ENCODE peak calls at places on chromosome 7, in eight cellular contexts. One of them, this sample, is unnamed.

GRCh38 chr7:155951554-155952158 is 139.4 kb upstream of the SHH start:
- DNase-seq in IMR-90: peak
- DNase-seq in dorsolateral prefrontal cortex: no peak
- DNase-seq in astrocyte: peak
- DNase-seq in left ventricle myocardium inferior: no peak
- DNase-seq in hepatocyte: peak
- DNase-seq in psoas muscle: peak
- DNase-seq in SK-N-SH: no peak
- DNase-seq in this sample: peak

GRCh38 chr7:119167431-119167830 is 942.9 kb downstream of the ANKRD7 start:
- DNase-seq in left ventricle myocardium inferior: no peak
- DNase-seq in IMR-90: no peak
- DNase-seq in astrocyte: no peak
- DNase-seq in hepatocyte: no peak
- DNase-seq in dorsolateral prefrontal cortex: no peak
- DNase-seq in SK-N-SH: no peak
- DNase-seq in psoas muscle: no peak
- DNase-seq in this sample: no peak

GRCh38 chr7:40551685-40552576 is 417.1 kb downstream of the SUGCT start:
- DNase-seq in left ventricle myocardium inferior: no peak
- DNase-seq in IMR-90: peak
- DNase-seq in astrocyte: peak
- DNase-seq in SK-N-SH: peak
- DNase-seq in psoas muscle: no peak
- DNase-seq in dorsolateral prefrontal cortex: no peak
- DNase-seq in hepatocyte: peak
- DNase-seq in this sample: no peak

GRCh38 chr7:130266961-130267321 is 278 bp downstream of the CPA2 start:
- DNase-seq in left ventricle myocardium inferior: no peak
- DNase-seq in IMR-90: no peak
- DNase-seq in psoas muscle: no peak
- DNase-seq in dorsolateral prefrontal cortex: no peak
- DNase-seq in SK-N-SH: no peak
- DNase-seq in astrocyte: no peak
- DNase-seq in hepatocyte: no peak
- DNase-seq in this sample: no peak

GRCh38 chr7:69849268-69849667 is 251.0 kb downstream of the AUTS2 start:
- DNase-seq in SK-N-SH: no peak
- DNase-seq in left ventricle myocardium inferior: no peak
- DNase-seq in astrocyte: no peak
- DNase-seq in IMR-90: no peak
- DNase-seq in hepatocyte: no peak
- DNase-seq in dorsolateral prefrontal cortex: no peak
- DNase-seq in psoas muscle: no peak
- DNase-seq in this sample: no peak

GRCh38 chr7:139730746-139731612 is 46.8 kb downstream of the HIPK2 start:
- DNase-seq in astrocyte: peak
- DNase-seq in SK-N-SH: no peak
- DNase-seq in dorsolateral prefrontal cortex: peak
- DNase-seq in IMR-90: peak
- DNase-seq in left ventricle myocardium inferior: peak
- DNase-seq in hepatocyte: no peak
- DNase-seq in psoas muscle: no peak
- DNase-seq in this sample: peak

GRCh38 chr7:23893942-23894890 is 184.2 kb downstream of the STK31 start:
- DNase-seq in astrocyte: peak
- DNase-seq in left ventricle myocardium inferior: no peak
- DNase-seq in dorsolateral prefrontal cortex: no peak
- DNase-seq in IMR-90: no peak
- DNase-seq in SK-N-SH: peak
- DNase-seq in psoas muscle: no peak
- DNase-seq in hepatocyte: no peak
- DNase-seq in this sample: no peak

GRCh38 chr7:95693551-95694333 is 78.6 kb upstream of the DYNC1I1 start:
- DNase-seq in left ventricle myocardium inferior: no peak
- DNase-seq in hepatocyte: no peak
- DNase-seq in psoas muscle: no peak
- DNase-seq in SK-N-SH: no peak
- DNase-seq in dorsolateral prefrontal cortex: no peak
- DNase-seq in IMR-90: peak
- DNase-seq in astrocyte: no peak
- DNase-seq in this sample: no peak

GRCh38 chr7:91916068-91916440 is 24.6 kb upstream of the AKAP9 start:
- DNase-seq in left ventricle myocardium inferior: no peak
- DNase-seq in astrocyte: peak
- DNase-seq in dorsolateral prefrontal cortex: no peak
- DNase-seq in psoas muscle: no peak
- DNase-seq in SK-N-SH: no peak
- DNase-seq in IMR-90: no peak
- DNase-seq in hepatocyte: no peak
- DNase-seq in this sample: no peak

GRCh38 chr7:87413951-87414381 is 61.5 kb downstream of the ABCB4 start:
- DNase-seq in astrocyte: peak
- DNase-seq in hepatocyte: peak
- DNase-seq in dorsolateral prefrontal cortex: no peak
- DNase-seq in SK-N-SH: peak
- DNase-seq in left ventricle myocardium inferior: no peak
- DNase-seq in psoas muscle: peak
- DNase-seq in IMR-90: peak
- DNase-seq in this sample: peak

GRCh38 chr7:21967500-21968099 is 21.9 kb upstream of the CDCA7L start:
- DNase-seq in psoas muscle: no peak
- DNase-seq in SK-N-SH: no peak
- DNase-seq in dorsolateral prefrontal cortex: no peak
- DNase-seq in astrocyte: no peak
- DNase-seq in IMR-90: no peak
- DNase-seq in hepatocyte: no peak
- DNase-seq in left ventricle myocardium inferior: no peak
- DNase-seq in this sample: no peak

GRCh38 chr7:38977658-38978057 is at the start of gene POU6F2:
- DNase-seq in SK-N-SH: no peak
- DNase-seq in dorsolateral prefrontal cortex: no peak
- DNase-seq in psoas muscle: no peak
- DNase-seq in hepatocyte: no peak
- DNase-seq in left ventricle myocardium inferior: no peak
- DNase-seq in IMR-90: no peak
- DNase-seq in astrocyte: no peak
- DNase-seq in this sample: no peak

GRCh38 chr7:7292608-7293007 is 110.3 kb downstream of the C1GALT1 start:
- DNase-seq in astrocyte: no peak
- DNase-seq in hepatocyte: no peak
- DNase-seq in dorsolateral prefrontal cortex: no peak
- DNase-seq in psoas muscle: no peak
- DNase-seq in SK-N-SH: no peak
- DNase-seq in left ventricle myocardium inferior: no peak
- DNase-seq in IMR-90: no peak
- DNase-seq in this sample: no peak

GRCh38 chr7:119175916-119176627 is 951.6 kb downstream of the ANKRD7 start:
- DNase-seq in dorsolateral prefrontal cortex: peak
- DNase-seq in hepatocyte: peak
- DNase-seq in SK-N-SH: peak
- DNase-seq in astrocyte: peak
- DNase-seq in left ventricle myocardium inferior: no peak
- DNase-seq in psoas muscle: no peak
- DNase-seq in IMR-90: peak
- DNase-seq in this sample: peak

GRCh38 chr7:151135866-151136514 is 31.5 kb downstream of the GBX1 start:
- DNase-seq in hepatocyte: no peak
- DNase-seq in SK-N-SH: no peak
- DNase-seq in IMR-90: no peak
- DNase-seq in psoas muscle: no peak
- DNase-seq in left ventricle myocardium inferior: peak
- DNase-seq in dorsolateral prefrontal cortex: no peak
- DNase-seq in astrocyte: no peak
- DNase-seq in this sample: no peak

GRCh38 chr7:32062150-32062549 is 8.1 kb downstream of the PDE1C start:
- DNase-seq in SK-N-SH: peak
- DNase-seq in dorsolateral prefrontal cortex: peak
- DNase-seq in astrocyte: no peak
- DNase-seq in left ventricle myocardium inferior: no peak
- DNase-seq in hepatocyte: peak
- DNase-seq in IMR-90: peak
- DNase-seq in psoas muscle: peak
- DNase-seq in this sample: peak

GRCh38 chr7:142010952-142011548 is 15.4 kb downstream of the MGAM start:
- DNase-seq in psoas muscle: no peak
- DNase-seq in left ventricle myocardium inferior: no peak
- DNase-seq in IMR-90: no peak
- DNase-seq in SK-N-SH: no peak
- DNase-seq in astrocyte: no peak
- DNase-seq in dorsolateral prefrontal cortex: no peak
- DNase-seq in hepatocyte: no peak
- DNase-seq in this sample: no peak

GRCh38 chr7:50307368-50308012 is 3.0 kb downstream of the IKZF1 start:
- DNase-seq in astrocyte: no peak
- DNase-seq in SK-N-SH: no peak
- DNase-seq in psoas muscle: no peak
- DNase-seq in dorsolateral prefrontal cortex: no peak
- DNase-seq in left ventricle myocardium inferior: no peak
- DNase-seq in IMR-90: no peak
- DNase-seq in hepatocyte: no peak
- DNase-seq in this sample: no peak

GRCh38 chr7:142790565-142790964 is 19.8 kb downstream of the PRSS2 start:
- DNase-seq in left ventricle myocardium inferior: no peak
- DNase-seq in SK-N-SH: no peak
- DNase-seq in psoas muscle: no peak
- DNase-seq in IMR-90: no peak
- DNase-seq in astrocyte: no peak
- DNase-seq in dorsolateral prefrontal cortex: no peak
- DNase-seq in hepatocyte: no peak
- DNase-seq in this sample: no peak

GRCh38 chr7:82428186-82428961 is 15.2 kb downstream of the CACNA2D1 start:
- DNase-seq in astrocyte: peak
- DNase-seq in hepatocyte: no peak
- DNase-seq in SK-N-SH: no peak
- DNase-seq in left ventricle myocardium inferior: no peak
- DNase-seq in psoas muscle: no peak
- DNase-seq in dorsolateral prefrontal cortex: no peak
- DNase-seq in IMR-90: peak
- DNase-seq in this sample: no peak

GRCh38 chr7:146961617-146962016 is 845.0 kb downstream of the CNTNAP2 start:
- DNase-seq in psoas muscle: no peak
- DNase-seq in dorsolateral prefrontal cortex: no peak
- DNase-seq in astrocyte: peak
- DNase-seq in left ventricle myocardium inferior: no peak
- DNase-seq in hepatocyte: peak
- DNase-seq in IMR-90: no peak
- DNase-seq in SK-N-SH: no peak
- DNase-seq in this sample: peak

GRCh38 chr7:116339564-116339963 is 129.2 kb downstream of the TES start:
- DNase-seq in left ventricle myocardium inferior: no peak
- DNase-seq in psoas muscle: no peak
- DNase-seq in dorsolateral prefrontal cortex: no peak
- DNase-seq in IMR-90: peak
- DNase-seq in astrocyte: no peak
- DNase-seq in hepatocyte: peak
- DNase-seq in SK-N-SH: no peak
- DNase-seq in this sample: no peak

GRCh38 chr7:116340201-116340847 is 130.0 kb downstream of the TES start:
- DNase-seq in astrocyte: peak
- DNase-seq in hepatocyte: no peak
- DNase-seq in SK-N-SH: no peak
- DNase-seq in left ventricle myocardium inferior: no peak
- DNase-seq in psoas muscle: no peak
- DNase-seq in dorsolateral prefrontal cortex: no peak
- DNase-seq in IMR-90: no peak
- DNase-seq in this sample: peak

GRCh38 chr7:116337800-116338199 is 127.5 kb downstream of the TES start:
- DNase-seq in left ventricle myocardium inferior: no peak
- DNase-seq in SK-N-SH: no peak
- DNase-seq in IMR-90: peak
- DNase-seq in astrocyte: no peak
- DNase-seq in psoas muscle: no peak
- DNase-seq in hepatocyte: no peak
- DNase-seq in dorsolateral prefrontal cortex: no peak
- DNase-seq in this sample: no peak

GRCh38 chr7:116342125-116342524 is 131.8 kb downstream of the TES start:
- DNase-seq in astrocyte: no peak
- DNase-seq in psoas muscle: no peak
- DNase-seq in SK-N-SH: no peak
- DNase-seq in dorsolateral prefrontal cortex: no peak
- DNase-seq in left ventricle myocardium inferior: no peak
- DNase-seq in hepatocyte: no peak
- DNase-seq in IMR-90: peak
- DNase-seq in this sample: no peak

GRCh38 chr7:116341222-116341907 is 131.0 kb downstream of the TES start:
- DNase-seq in IMR-90: no peak
- DNase-seq in psoas muscle: no peak
- DNase-seq in left ventricle myocardium inferior: no peak
- DNase-seq in hepatocyte: no peak
- DNase-seq in SK-N-SH: no peak
- DNase-seq in astrocyte: no peak
- DNase-seq in dorsolateral prefrontal cortex: no peak
- DNase-seq in this sample: no peak
- H3K27ac ChIP-seq in IMR-90: no peak
- H3K27ac ChIP-seq in psoas muscle: no peak
- H3K27ac ChIP-seq in left ventricle myocardium inferior: peak
- H3K27ac ChIP-seq in hepatocyte: no peak
- H3K27ac ChIP-seq in SK-N-SH: peak
- H3K27ac ChIP-seq in astrocyte: no peak
- H3K27ac ChIP-seq in dorsolateral prefrontal cortex: no peak
- H3K27ac ChIP-seq in this sample: no peak

GRCh38 chr7:44964384-44964830 is 14.4 kb downstream of the MYO1G start:
- DNase-seq in dorsolateral prefrontal cortex: peak
- DNase-seq in IMR-90: peak
- DNase-seq in SK-N-SH: peak
- DNase-seq in psoas muscle: no peak
- DNase-seq in astrocyte: no peak
- DNase-seq in hepatocyte: no peak
- DNase-seq in left ventricle myocardium inferior: no peak
- DNase-seq in this sample: no peak
- TF ChIP-seq CTCF in dorsolateral prefrontal cortex: no peak
- TF ChIP-seq CTCF in IMR-90: peak
- TF ChIP-seq CTCF in SK-N-SH: peak
- TF ChIP-seq CTCF in psoas muscle: no peak
- TF ChIP-seq CTCF in astrocyte: peak
- TF ChIP-seq CTCF in hepatocyte: peak
- TF ChIP-seq CTCF in left ventricle myocardium inferior: no peak
- TF ChIP-seq CTCF in this sample: peak

GRCh38 chr7:6252310-6252709 is 20.1 kb downstream of the CYTH3 start:
- DNase-seq in dorsolateral prefrontal cortex: no peak
- DNase-seq in left ventricle myocardium inferior: no peak
- DNase-seq in SK-N-SH: no peak
- DNase-seq in IMR-90: peak
- DNase-seq in psoas muscle: no peak
- DNase-seq in hepatocyte: no peak
- DNase-seq in astrocyte: peak
- DNase-seq in this sample: peak
- H3K27ac ChIP-seq in dorsolateral prefrontal cortex: no peak
- H3K27ac ChIP-seq in left ventricle myocardium inferior: peak
- H3K27ac ChIP-seq in SK-N-SH: peak
- H3K27ac ChIP-seq in IMR-90: no peak
- H3K27ac ChIP-seq in psoas muscle: peak
- H3K27ac ChIP-seq in hepatocyte: no peak
- H3K27ac ChIP-seq in astrocyte: peak
- H3K27ac ChIP-seq in this sample: no peak

DNA sequence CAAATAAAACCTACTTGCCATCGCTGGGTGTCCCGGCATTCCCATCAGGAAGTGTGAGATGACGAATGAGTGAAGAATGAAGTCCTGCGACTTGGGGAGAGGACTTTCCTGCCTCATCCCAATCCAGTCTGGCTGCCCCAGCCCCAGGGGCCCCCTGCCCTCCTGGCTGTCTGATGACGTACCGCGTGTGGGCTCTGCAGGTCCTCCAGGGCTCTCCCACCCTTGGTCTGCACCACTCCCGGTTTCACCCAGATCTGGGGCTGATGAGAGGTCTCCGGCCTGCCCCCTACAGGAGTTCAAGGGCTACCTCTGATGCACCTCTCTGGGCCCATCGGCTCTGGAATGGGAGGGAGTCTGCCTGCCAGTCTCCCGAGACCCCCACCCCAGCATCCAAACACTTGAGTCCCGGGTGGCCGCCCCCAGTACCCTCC is 9.8 kb downstream of the ATP6V1F start:
- DNase-seq in astrocyte: no peak
- DNase-seq in hepatocyte: no peak
- DNase-seq in psoas muscle: no peak
- DNase-seq in left ventricle myocardium inferior: no peak
- DNase-seq in IMR-90: no peak
- DNase-seq in SK-N-SH: no peak
- DNase-seq in dorsolateral prefrontal cortex: no peak
- DNase-seq in this sample: peak
- TF ChIP-seq CTCF in astrocyte: no peak
- TF ChIP-seq CTCF in hepatocyte: no peak
- TF ChIP-seq CTCF in psoas muscle: no peak
- TF ChIP-seq CTCF in left ventricle myocardium inferior: no peak
- TF ChIP-seq CTCF in IMR-90: no peak
- TF ChIP-seq CTCF in SK-N-SH: peak
- TF ChIP-seq CTCF in dorsolateral prefrontal cortex: no peak
- TF ChIP-seq CTCF in this sample: no peak

This sample was measured in RWPE1.